ENCODE peak calls at places on chromosomes 11 and 22, in nine cellular contexts. M is HCT116; G is right atrium auricular region; S is ovary; A is IMR-90; B is BE2C; W is CD8-positive, alpha-beta T cell; O is pancreas; J is mesendoderm. U is an unnamed sample.

GRCh38 chr11:63508009-63508408 is 2.1 kb downstream of the LGALS12 start:
- DNase-seq in W (no peak), O (peak; percentile 80), G (no peak), S (no peak), B (peak; percentile 17), M (peak; percentile 28), J (peak; percentile 96), A (no peak), U (peak; percentile 54)

GRCh38 chr11:80778432-80778831 is 1337.6 kb upstream of the TENM4 start:
- DNase-seq in G (no peak), S (no peak), A (no peak), M (no peak), B (no peak), O (no peak), J (peak; percentile 31), W (no peak), U (no peak)

GRCh38 chr11:62889484-62890437 is 9.1 kb downstream of the SLC3A2 start:
- DNase-seq in G (no peak), J (peak; percentile 69), W (no peak), M (no peak), B (peak; percentile 17), A (peak; percentile 23), O (no peak), S (no peak), U (no peak)

GRCh38 chr11:77213029-77213579 is 85.1 kb downstream of the MYO7A start:
- DNase-seq in J (no peak), O (no peak), G (peak; percentile 21), W (no peak), M (no peak), A (no peak), B (no peak), S (no peak), U (no peak)

GRCh38 chr22:46147471-46148267 is 2.7 kb upstream of the PPARA start:
- DNase-seq in B (no peak), W (no peak), M (no peak), S (peak; percentile 51), O (peak; percentile 83), G (no peak), A (no peak), J (no peak), U (peak; percentile 43)

GRCh38 chr11:91066648-91067047 is 843.8 kb upstream of the CHORDC1 start:
- DNase-seq in M (no peak), B (no peak), G (no peak), A (no peak), J (no peak), W (no peak), O (no peak), S (no peak), U (no peak)

GRCh38 chr11:14619580-14619979 is 24.0 kb upstream of the PDE3B start:
- DNase-seq in B (no peak), M (no peak), J (no peak), S (no peak), O (no peak), G (no peak), A (no peak), W (no peak), U (no peak)

GRCh38 chr11:80031014-80031565 is 590.3 kb upstream of the TENM4 start:
- DNase-seq in J (no peak), S (no peak), M (no peak), G (no peak), W (no peak), O (no peak), B (no peak), A (no peak), U (no peak)

GRCh38 chr11:502288-503178 is 4.5 kb downstream of the RNH1 start:
- DNase-seq in W (no peak), B (no peak), J (no peak), A (no peak), O (peak; percentile 77), G (no peak), M (no peak), S (no peak), U (no peak)

GRCh38 chr22:27434898-27435297 is 366.7 kb downstream of the MN1 start:
- DNase-seq in J (no peak), S (peak; percentile 40), A (no peak), G (no peak), B (no peak), W (no peak), M (no peak), O (no peak), U (no peak)

GRCh38 chr22:31090217-31091085 is 9.3 kb downstream of the SMTN start:
- DNase-seq in M (no peak), O (peak; percentile 49), W (no peak), J (no peak), S (no peak), B (no peak), A (no peak), G (no peak), U (no peak)

GRCh38 chr22:45731798-45732495 is 60.3 kb downstream of the ATXN10 start:
- DNase-seq in O (no peak), A (peak; percentile 47), S (no peak), G (no peak), B (no peak), J (peak; percentile 38), M (no peak), W (no peak), U (no peak)

GRCh38 chr11:34050536-34050935 is 995 bp upstream of the CAPRIN1 start:
- DNase-seq in W (no peak), O (no peak), G (no peak), J (no peak), A (peak; percentile 10), B (peak; percentile 21), S (no peak), M (no peak), U (no peak)

GRCh38 chr22:42452456-42452855 is 20.3 kb upstream of the NFAM1 start:
- DNase-seq in B (no peak), G (no peak), S (no peak), W (no peak), J (no peak), O (no peak), A (no peak), M (no peak), U (no peak)

GRCh38 chr22:31566484-31566883 is 70.1 kb downstream of the SFI1 start:
- DNase-seq in O (no peak), A (no peak), G (no peak), J (no peak), M (no peak), W (no peak), B (no peak), S (no peak), U (no peak)

GRCh38 chr22:19457828-19458428 is 10.4 kb upstream of the C22orf39 start:
- DNase-seq in A (no peak), G (no peak), W (no peak), O (no peak), B (no peak), S (no peak), J (no peak), M (no peak), U (no peak)

GRCh38 chr22:19463008-19463407 is 15.5 kb upstream of the C22orf39 start:
- DNase-seq in J (no peak), A (no peak), B (no peak), M (no peak), W (no peak), O (no peak), G (no peak), S (no peak), U (no peak)

GRCh38 chr22:19461506-19461905 is 14.0 kb upstream of the C22orf39 start:
- DNase-seq in W (no peak), A (no peak), O (no peak), S (no peak), G (no peak), B (no peak), M (no peak), J (no peak), U (no peak)

GRCh38 chr22:19456541-19456940 is 9.0 kb upstream of the C22orf39 start:
- DNase-seq in G (no peak), O (no peak), A (no peak), J (no peak), S (no peak), B (no peak), M (no peak), W (no peak), U (no peak)

DNA sequence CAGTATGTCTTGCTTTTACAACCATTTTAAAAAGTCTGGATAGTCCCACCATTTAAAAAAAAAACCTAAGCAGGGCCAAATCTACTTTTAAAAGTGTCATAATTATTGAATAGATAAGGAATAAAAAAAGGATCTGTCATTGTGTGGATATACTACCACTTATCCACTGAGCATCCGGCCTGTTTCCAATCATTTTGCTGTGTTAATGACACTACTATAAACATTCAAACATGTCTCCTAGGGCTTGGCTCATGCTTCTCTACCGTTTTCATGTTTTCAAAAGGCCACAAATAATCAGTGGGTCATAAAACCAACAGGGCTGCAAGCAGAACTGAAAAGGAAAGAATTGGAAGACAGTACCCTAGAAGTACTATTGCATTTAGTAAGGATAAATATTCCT is 12.5 kb upstream of the C22orf39 start:
- DNase-seq in M (no peak), W (no peak), A (no peak), B (no peak), S (no peak), G (no peak), J (no peak), O (no peak), U (no peak)
- H3K4me3 ChIP-seq in M (no peak overlapping the region), W (no peak overlapping the region), A (no peak overlapping the region), B (no peak overlapping the region), S (no peak overlapping the region), G (no peak overlapping the region), J (no peak overlapping the region), O (no peak overlapping the region), U (no peak overlapping the region)

GRCh38 chr11:122159861-122160260 is 43.8 kb upstream of the BLID start:
- DNase-seq in B (no peak), A (no peak), S (no peak), J (no peak), O (no peak), W (no peak), M (no peak), G (no peak), U (no peak)
- H3K4me1 ChIP-seq in B (no peaks in the 10 kb centered on the region), A (peaks cover 46% of the 10 kb centered on the region), S (peaks cover 16% of the 10 kb centered on the region), J (no peaks in the 10 kb centered on the region), O (no peaks in the 10 kb centered on the region), W (peaks cover 4% of the 10 kb centered on the region), M (peaks cover 91% of the 10 kb centered on the region), G (no peaks in the 10 kb centered on the region), U (peaks cover 27% of the 10 kb centered on the region)

GRCh38 chr11:118621898-118622375 is 14.5 kb downstream of the PHLDB1 start:
- DNase-seq in J (no peak), O (no peak), A (no peak), W (no peak), S (no peak), M (no peak), B (no peak), G (no peak), U (no peak)
- H3K4me3 ChIP-seq in J (peak overlapping the region; percentile 68), O (no peak overlapping the region), A (peak overlapping the region; percentile 87), W (no peak overlapping the region), S (peak overlapping the region; percentile 38), M (peak overlapping the region; percentile 84), B (peak overlapping the region; percentile 94), G (peak overlapping the region; percentile 56), U (peak overlapping the region; percentile 30)

DNA sequence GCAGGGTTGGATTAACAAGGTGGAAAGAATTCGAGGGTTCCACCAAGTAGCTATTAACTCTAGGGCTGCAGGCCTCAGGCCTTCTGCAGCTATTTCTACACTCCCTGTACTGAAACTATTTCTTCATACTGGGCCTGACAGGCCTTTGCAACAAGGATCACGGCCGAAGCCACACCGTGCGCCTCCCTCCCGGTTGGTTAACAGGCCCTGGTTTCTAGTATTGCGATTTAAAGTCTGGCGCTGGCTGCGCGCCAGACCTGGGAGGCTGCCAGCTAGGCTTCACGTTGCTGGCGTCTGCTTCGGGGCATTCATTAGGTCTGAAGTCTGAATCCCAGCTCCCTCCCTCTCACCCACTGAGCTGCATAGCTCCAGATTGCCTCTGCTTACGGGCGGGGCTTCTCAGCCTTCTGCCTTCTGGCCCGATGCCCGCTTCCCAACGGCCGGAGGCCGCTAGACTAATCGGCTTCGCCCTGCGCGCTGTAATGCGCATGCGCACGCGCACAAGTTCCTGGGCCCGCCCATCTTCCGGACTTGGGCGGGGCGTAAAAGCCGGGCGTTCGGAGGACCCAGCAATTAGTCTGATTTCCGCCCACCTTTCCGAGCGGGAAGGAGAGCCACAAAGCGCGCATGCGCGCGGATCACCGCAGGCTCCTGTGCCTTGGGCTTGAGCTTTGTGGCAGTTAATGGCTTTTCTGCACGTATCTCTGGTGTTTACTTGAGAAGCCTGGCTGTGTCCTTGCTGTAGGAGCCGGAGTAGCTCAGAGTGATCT is 1.6 kb downstream of the LDHA start:
- DNase-seq in G (peak; percentile 98), S (peak; percentile 99), B (peak; percentile 95), A (peak; percentile 99), M (peak; percentile 97), J (peak; percentile 99), O (peak; percentile 100), W (peak; percentile 90), U (peak; percentile 99)
- H3K4me1 ChIP-seq in G (no peaks in the 10 kb centered on the region), S (peaks cover 3% of the 10 kb centered on the region), B (peaks cover 4% of the 10 kb centered on the region), A (peaks cover 6% of the 10 kb centered on the region), M (peaks cover 11% of the 10 kb centered on the region), J (peaks cover 3% of the 10 kb centered on the region), O (no peaks in the 10 kb centered on the region), W (peaks cover 22% of the 10 kb centered on the region), U (peaks cover 12% of the 10 kb centered on the region)

U was measured in thyroid gland.